ENCODE peak calls at places on chromosome 18, in eight cellular contexts. S, M, Q, V, N, H, U and D are unnamed samples.

GRCh38 chr18:56043691-56044090 is 455.7 kb upstream of the TCF4 start:
- DNase-seq in M (no peak), N (no peak), V (no peak), Q (no peak), H (peak), U (no peak), S (no peak), D (no peak)

GRCh38 chr18:43805646-43806194 is 528.4 kb upstream of the SYT4 start:
- DNase-seq in N (no peak), H (no peak), U (peak), S (no peak), M (no peak), V (no peak), Q (no peak), D (no peak)

GRCh38 chr18:41744664-41745063 is 210.4 kb upstream of the PIK3C3 start:
- DNase-seq in V (no peak), N (no peak), S (no peak), U (no peak), H (no peak), M (no peak), Q (no peak), D (no peak)

GRCh38 chr18:335741-336140 is 67.9 kb upstream of the THOC1 start:
- DNase-seq in H (no peak), N (no peak), S (no peak), Q (no peak), V (no peak), U (no peak), M (no peak), D (no peak)

GRCh38 chr18:79522451-79523220 is 126.9 kb downstream of the NFATC1 start:
- DNase-seq in N (peak), S (no peak), H (no peak), M (peak), U (no peak), V (peak), Q (no peak), D (no peak)

GRCh38 chr18:45169610-45170009 is 445.7 kb upstream of the SLC14A2 start:
- DNase-seq in V (no peak), Q (peak), N (no peak), S (peak), H (no peak), M (no peak), U (peak), D (no peak)

GRCh38 chr18:58201728-58202405 is 157.8 kb downstream of the NEDD4L start:
- DNase-seq in Q (no peak), H (no peak), N (no peak), M (no peak), U (no peak), V (no peak), S (no peak), D (no peak)

GRCh38 chr18:43393174-43393573 is 115.9 kb upstream of the SYT4 start:
- DNase-seq in H (no peak), N (no peak), S (no peak), V (no peak), U (no peak), M (no peak), Q (no peak), D (no peak)

GRCh38 chr18:2588666-2589344 is 17.4 kb downstream of the NDC80 start:
- DNase-seq in H (no peak), M (no peak), Q (no peak), S (no peak), N (no peak), V (no peak), U (no peak), D (no peak)

GRCh38 chr18:24785019-24785418 is 324.6 kb downstream of the HRH4 start:
- DNase-seq in S (no peak), Q (no peak), H (no peak), V (no peak), M (no peak), N (no peak), U (no peak), D (no peak)

GRCh38 chr18:32040936-32041335 is 22.3 kb downstream of the RNF125 start:
- DNase-seq in S (no peak), Q (peak), N (no peak), H (no peak), V (peak), M (peak), U (no peak), D (no peak)

GRCh38 chr18:66495844-66496243 is 108.0 kb downstream of the CDH19 start:
- DNase-seq in N (no peak), Q (peak), S (no peak), H (peak), V (no peak), M (no peak), U (peak), D (no peak)

GRCh38 chr18:48036641-48037421 is 106.4 kb upstream of the SMAD2 start:
- DNase-seq in N (no peak), V (no peak), H (no peak), U (no peak), S (no peak), Q (no peak), M (no peak), D (no peak)

GRCh38 chr18:21191596-21192307 is 50.3 kb upstream of the GREB1L start:
- DNase-seq in H (peak), V (peak), Q (peak), M (no peak), U (peak), N (no peak), S (peak), D (no peak)

GRCh38 chr18:55275042-55275897 is 312.7 kb downstream of the TCF4 start:
- DNase-seq in S (peak), V (no peak), M (no peak), U (peak), H (no peak), N (no peak), Q (peak), D (no peak)

GRCh38 chr18:11666176-11666575 is 22.9 kb upstream of the GNAL start:
- DNase-seq in M (no peak), S (no peak), U (no peak), N (no peak), V (no peak), H (no peak), Q (no peak), D (no peak)

GRCh38 chr18:55790296-55790695 is 202.3 kb upstream of the TCF4 start:
- DNase-seq in S (peak), V (no peak), Q (no peak), M (no peak), U (no peak), H (no peak), N (no peak), D (no peak)

GRCh38 chr18:37246779-37247340 is 318.7 kb downstream of the CELF4 start:
- DNase-seq in Q (no peak), H (no peak), S (no peak), N (no peak), M (no peak), U (no peak), V (no peak), D (no peak)

GRCh38 chr18:45688113-45688512 is 35.9 kb upstream of the SLC14A1 start:
- DNase-seq in H (no peak), N (no peak), V (no peak), Q (peak), M (no peak), S (no peak), U (no peak), D (no peak)

GRCh38 chr18:65750421-65751144 is at the start of gene CDH7:
- DNase-seq in V (no peak), S (no peak), U (peak), H (peak), M (no peak), Q (no peak), N (no peak), D (no peak)

GRCh38 chr18:54873884-54874255 is 45.6 kb downstream of the RAB27B start:
- DNase-seq in N (no peak), U (no peak), S (no peak), V (no peak), M (no peak), H (no peak), Q (no peak), D (no peak)

GRCh38 chr18:36338420-36338933 is 41.0 kb downstream of the FHOD3 start:
- DNase-seq in M (no peak), S (no peak), V (no peak), Q (no peak), U (no peak), N (no peak), H (no peak), D (no peak)

GRCh38 chr18:75070625-75071483 is 138.1 kb downstream of the PTGR3 start:
- DNase-seq in N (peak), S (peak), Q (peak), U (no peak), V (peak), H (no peak), M (peak), D (peak)

GRCh38 chr18:154151-154550 is 4.2 kb upstream of the USP14 start:
- DNase-seq in H (no peak), Q (no peak), M (no peak), S (no peak), V (no peak), N (no peak), U (no peak), D (no peak)

GRCh38 chr18:46946656-46947282 is 29.4 kb downstream of the KATNAL2 start:
- DNase-seq in N (peak), H (peak), Q (peak), M (peak), S (peak), V (peak), U (peak), D (peak)

GRCh38 chr18:21265971-21266673 is 24.1 kb downstream of the GREB1L start:
- DNase-seq in N (no peak), M (no peak), V (no peak), U (no peak), Q (no peak), S (no peak), H (no peak), D (no peak)

GRCh38 chr18:48922801-48923730 is 27.7 kb downstream of the SMAD7 start:
- DNase-seq in Q (peak), N (no peak), S (peak), H (no peak), U (peak), M (no peak), V (peak), D (no peak)

GRCh38 chr18:38576349-38576748 is 1010.8 kb upstream of the CELF4 start:
- DNase-seq in U (no peak), M (no peak), S (no peak), Q (no peak), H (no peak), V (no peak), N (no peak), D (no peak)

GRCh38 chr18:21155443-21155842 is 43.8 kb upstream of the ROCK1 start:
- DNase-seq in S (no peak), M (no peak), U (no peak), H (no peak), V (no peak), Q (no peak), N (no peak), D (no peak)

GRCh38 chr18:26008096-26008495 is 82.3 kb downstream of the SS18 start:
- DNase-seq in Q (no peak), S (no peak), H (no peak), M (no peak), V (no peak), N (no peak), U (no peak), D (no peak)

GRCh38 chr18:51417643-51418483 is 220.4 kb upstream of the MEX3C start:
- DNase-seq in U (no peak), M (no peak), S (no peak), Q (no peak), N (no peak), V (no peak), H (no peak), D (no peak)

GRCh38 chr18:8788503-8789429 is 83.4 kb downstream of the MTCL1 start:
- DNase-seq in S (no peak), U (no peak), N (no peak), H (no peak), V (no peak), Q (no peak), M (no peak), D (no peak)

GRCh38 chr18:21164746-21165145 is 53.1 kb upstream of the ROCK1 start:
- DNase-seq in S (no peak), N (no peak), Q (no peak), V (no peak), M (no peak), H (no peak), U (no peak), D (no peak)

GRCh38 chr18:23357992-23358594 is 95.0 kb upstream of the RIOK3 start:
- DNase-seq in U (peak), S (no peak), H (no peak), N (no peak), M (no peak), Q (peak), V (no peak), D (no peak)

GRCh38 chr18:2480536-2480935 is 90.8 kb downstream of the METTL4 start:
- DNase-seq in V (no peak), M (no peak), H (no peak), N (no peak), S (peak), Q (no peak), U (no peak), D (no peak)

GRCh38 chr18:32929213-32929612 is 156.4 kb upstream of the KLHL14 start:
- DNase-seq in V (no peak), S (no peak), M (no peak), N (no peak), U (no peak), H (no peak), Q (no peak), D (no peak)

GRCh38 chr18:45993441-45993840 is 26.3 kb upstream of the EPG5 start:
- DNase-seq in Q (no peak), H (no peak), U (no peak), N (no peak), S (peak), V (no peak), M (no peak), D (no peak)

GRCh38 chr18:75089748-75090327 is 119.1 kb downstream of the PTGR3 start:
- DNase-seq in U (no peak), S (no peak), V (no peak), H (no peak), N (no peak), Q (no peak), M (no peak), D (no peak)

GRCh38 chr18:73168171-73168570 is 300.4 kb upstream of the NETO1 start:
- DNase-seq in H (no peak), Q (no peak), M (no peak), S (no peak), U (no peak), V (no peak), N (no peak), D (no peak)